ENCODE peak calls at places on chromosomes 12 and 14, in nine cellular contexts. T is HS-5, S is NCI-H748 treated with DMSO at 0.1 percent for 48 hours, Y is right atrium auricular region, A is NCI-H2081, L is iPS-NIHi11, V is endothelial cell, M is IMR-90, E is midbrain. C is an unnamed sample.

GRCh38 chr12:2295941-2296461 is 243.2 kb downstream of the CACNA1C start:
- DNase-seq in T (peak), S (no peak), Y (no peak), A (no peak), L (no peak), V (no peak), M (peak), E (no peak), C (no peak)

GRCh38 chr12:123118397-123118945 is 32.4 kb downstream of the PITPNM2 start:
- DNase-seq in T (no peak), S (peak), Y (no peak), A (no peak), L (no peak), V (no peak), M (peak), E (no peak), C (peak)

GRCh38 chr12:128784030-128784770 is 39.6 kb downstream of the SLC15A4 start:
- DNase-seq in T (no peak), S (no peak), Y (no peak), A (no peak), L (no peak), V (no peak), M (peak), E (no peak), C (no peak)

GRCh38 chr12:10393291-10393690 is 3.5 kb upstream of the KLRK1 start:
- DNase-seq in T (no peak), S (no peak), Y (no peak), A (peak), L (no peak), V (no peak), M (no peak), E (no peak), C (no peak)

GRCh38 chr14:106622200-106622745 is 1095.9 kb downstream of the TMEM121 start:
- DNase-seq in T (no peak), S (no peak), Y (no peak), A (no peak), L (no peak), V (no peak), M (no peak), E (no peak), C (no peak)

GRCh38 chr14:87489196-87489819 is 503.7 kb downstream of the GALC start:
- DNase-seq in T (no peak), S (no peak), Y (no peak), A (no peak), L (no peak), V (no peak), M (peak), E (no peak), C (no peak)

GRCh38 chr14:100294963-100295330 is 11.3 kb downstream of the SLC25A29 start:
- DNase-seq in T (no peak), S (no peak), Y (no peak), A (no peak), L (no peak), V (no peak), M (no peak), E (no peak), C (no peak)

GRCh38 chr12:50615534-50616296 is 110.9 kb downstream of the DIP2B start:
- DNase-seq in T (no peak), S (no peak), Y (no peak), A (no peak), L (no peak), V (no peak), M (peak), E (no peak), C (no peak)

GRCh38 chr14:104106471-104106991 is 21.0 kb downstream of the ASPG start:
- DNase-seq in T (no peak), S (no peak), Y (no peak), A (no peak), L (no peak), V (no peak), M (no peak), E (no peak), C (no peak)

GRCh38 chr14:52918486-52918885 is 32.4 kb downstream of the FERMT2 start:
- DNase-seq in T (peak), S (no peak), Y (no peak), A (no peak), L (no peak), V (no peak), M (peak), E (no peak), C (no peak)

GRCh38 chr14:106287506-106287905 is 761.1 kb downstream of the TMEM121 start:
- DNase-seq in T (no peak), S (no peak), Y (no peak), A (no peak), L (no peak), V (no peak), M (no peak), E (no peak), C (no peak)

GRCh38 chr12:131831021-131831571 is 2.9 kb downstream of the MMP17 start:
- DNase-seq in T (no peak), S (peak), Y (no peak), A (peak), L (no peak), V (no peak), M (no peak), E (peak), C (peak)

GRCh38 chr12:20212658-20213387 is 155.5 kb upstream of the PDE3A start:
- DNase-seq in T (peak), S (no peak), Y (peak), A (peak), L (peak), V (peak), M (peak), E (peak), C (peak)

GRCh38 chr12:51759175-51759574 is 89.3 kb downstream of the FIGNL2 start:
- DNase-seq in T (peak), S (no peak), Y (no peak), A (no peak), L (no peak), V (no peak), M (peak), E (no peak), C (no peak)

GRCh38 chr14:104141621-104142091 is 3.3 kb downstream of the KIF26A start:
- DNase-seq in T (no peak), S (no peak), Y (no peak), A (no peak), L (peak), V (no peak), M (no peak), E (no peak), C (no peak)

GRCh38 chr12:58787021-58787760 is 133.1 kb downstream of the LRIG3 start:
- DNase-seq in T (no peak), S (peak), Y (no peak), A (peak), L (no peak), V (no peak), M (no peak), E (no peak), C (peak)

GRCh38 chr12:47757360-47757839 is 1.3 kb downstream of the RAPGEF3 start:
- DNase-seq in T (no peak), S (no peak), Y (no peak), A (no peak), L (no peak), V (no peak), M (no peak), E (no peak), C (no peak)